ENCODE peak calls at places on chromosomes 3 and 15, in eight cellular contexts. One of them, this sample, is unnamed.

GRCh38 chr15:75669191-75669878 is 21.6 kb downstream of the SNX33 start:
- DNase-seq in activated naive CD4-positive, alpha-beta T cell treated with Interleukin-2 at 50 U/mL for 16 hours: no peak
- DNase-seq in activated T-cell treated with anti-CD3 and anti-CD28 coated beads for 1 hour: no peak
- DNase-seq in adrenal gland: no peak
- DNase-seq in brain microvascular endothelial cell: no peak
- DNase-seq in AG20443: no peak
- DNase-seq in AG10803: peak; percentile 30
- DNase-seq in germinal center: no peak
- DNase-seq in this sample: no peak

GRCh38 chr15:34318277-34319079 is 19.1 kb downstream of the SLC12A6 start:
- DNase-seq in activated naive CD4-positive, alpha-beta T cell treated with Interleukin-2 at 50 U/mL for 16 hours: no peak
- DNase-seq in activated T-cell treated with anti-CD3 and anti-CD28 coated beads for 1 hour: no peak
- DNase-seq in adrenal gland: peak; percentile 73
- DNase-seq in brain microvascular endothelial cell: no peak
- DNase-seq in AG20443: peak; percentile 81
- DNase-seq in AG10803: peak; percentile 71
- DNase-seq in germinal center: peak; percentile 16
- DNase-seq in this sample: no peak

GRCh38 chr3:101888653-101889052 is 39.3 kb downstream of the NFKBIZ start:
- DNase-seq in activated naive CD4-positive, alpha-beta T cell treated with Interleukin-2 at 50 U/mL for 16 hours: no peak
- DNase-seq in activated T-cell treated with anti-CD3 and anti-CD28 coated beads for 1 hour: no peak
- DNase-seq in adrenal gland: no peak
- DNase-seq in brain microvascular endothelial cell: no peak
- DNase-seq in AG20443: peak; percentile 26
- DNase-seq in AG10803: peak; percentile 13
- DNase-seq in germinal center: no peak
- DNase-seq in this sample: no peak

GRCh38 chr3:75396316-75396802 is 267.8 kb upstream of the FRG2C start:
- DNase-seq in activated naive CD4-positive, alpha-beta T cell treated with Interleukin-2 at 50 U/mL for 16 hours: no peak
- DNase-seq in activated T-cell treated with anti-CD3 and anti-CD28 coated beads for 1 hour: no peak
- DNase-seq in adrenal gland: no peak
- DNase-seq in brain microvascular endothelial cell: no peak
- DNase-seq in AG20443: peak; percentile 30
- DNase-seq in AG10803: no peak
- DNase-seq in germinal center: no peak
- DNase-seq in this sample: no peak

GRCh38 chr3:85853805-85854204 is 895.0 kb downstream of the CADM2 start:
- DNase-seq in activated naive CD4-positive, alpha-beta T cell treated with Interleukin-2 at 50 U/mL for 16 hours: no peak
- DNase-seq in activated T-cell treated with anti-CD3 and anti-CD28 coated beads for 1 hour: no peak
- DNase-seq in adrenal gland: no peak
- DNase-seq in brain microvascular endothelial cell: no peak
- DNase-seq in AG20443: no peak
- DNase-seq in AG10803: no peak
- DNase-seq in germinal center: no peak
- DNase-seq in this sample: no peak

GRCh38 chr15:84631706-84632272 is 22.3 kb downstream of the WDR73 start:
- DNase-seq in activated naive CD4-positive, alpha-beta T cell treated with Interleukin-2 at 50 U/mL for 16 hours: no peak
- DNase-seq in activated T-cell treated with anti-CD3 and anti-CD28 coated beads for 1 hour: no peak
- DNase-seq in adrenal gland: no peak
- DNase-seq in brain microvascular endothelial cell: no peak
- DNase-seq in AG20443: no peak
- DNase-seq in AG10803: peak; percentile 20
- DNase-seq in germinal center: no peak
- DNase-seq in this sample: no peak

GRCh38 chr3:159763466-159764210 is 225.0 kb upstream of the IL12A start:
- DNase-seq in activated naive CD4-positive, alpha-beta T cell treated with Interleukin-2 at 50 U/mL for 16 hours: no peak
- DNase-seq in activated T-cell treated with anti-CD3 and anti-CD28 coated beads for 1 hour: no peak
- DNase-seq in adrenal gland: peak; percentile 28
- DNase-seq in brain microvascular endothelial cell: peak; percentile 91
- DNase-seq in AG20443: peak; percentile 90
- DNase-seq in AG10803: peak; percentile 83
- DNase-seq in germinal center: peak; percentile 75
- DNase-seq in this sample: no peak

GRCh38 chr3:159340877-159341500 is 539.1 kb downstream of the MFSD1 start:
- DNase-seq in activated naive CD4-positive, alpha-beta T cell treated with Interleukin-2 at 50 U/mL for 16 hours: no peak
- DNase-seq in activated T-cell treated with anti-CD3 and anti-CD28 coated beads for 1 hour: no peak
- DNase-seq in adrenal gland: no peak
- DNase-seq in brain microvascular endothelial cell: no peak
- DNase-seq in AG20443: no peak
- DNase-seq in AG10803: no peak
- DNase-seq in germinal center: no peak
- DNase-seq in this sample: no peak

GRCh38 chr3:12165909-12166308 is 7.2 kb upstream of the TIMP4 start:
- DNase-seq in activated naive CD4-positive, alpha-beta T cell treated with Interleukin-2 at 50 U/mL for 16 hours: no peak
- DNase-seq in activated T-cell treated with anti-CD3 and anti-CD28 coated beads for 1 hour: no peak
- DNase-seq in adrenal gland: no peak
- DNase-seq in brain microvascular endothelial cell: no peak
- DNase-seq in AG20443: no peak
- DNase-seq in AG10803: no peak
- DNase-seq in germinal center: no peak
- DNase-seq in this sample: no peak

GRCh38 chr15:32838820-32839219 is 121.0 kb downstream of the GREM1 start:
- DNase-seq in activated naive CD4-positive, alpha-beta T cell treated with Interleukin-2 at 50 U/mL for 16 hours: no peak
- DNase-seq in activated T-cell treated with anti-CD3 and anti-CD28 coated beads for 1 hour: no peak
- DNase-seq in adrenal gland: peak; percentile 17
- DNase-seq in brain microvascular endothelial cell: peak; percentile 85
- DNase-seq in AG20443: peak; percentile 82
- DNase-seq in AG10803: peak; percentile 99
- DNase-seq in germinal center: no peak
- DNase-seq in this sample: no peak

GRCh38 chr3:170330366-170330765 is 27.1 kb upstream of the SKIL start:
- DNase-seq in activated naive CD4-positive, alpha-beta T cell treated with Interleukin-2 at 50 U/mL for 16 hours: no peak
- DNase-seq in activated T-cell treated with anti-CD3 and anti-CD28 coated beads for 1 hour: no peak
- DNase-seq in adrenal gland: peak; percentile 37
- DNase-seq in brain microvascular endothelial cell: peak; percentile 44
- DNase-seq in AG20443: peak; percentile 43
- DNase-seq in AG10803: peak; percentile 19
- DNase-seq in germinal center: no peak
- DNase-seq in this sample: no peak

GRCh38 chr15:97545799-97546198 is 414.7 kb upstream of the ARRDC4 start:
- DNase-seq in activated naive CD4-positive, alpha-beta T cell treated with Interleukin-2 at 50 U/mL for 16 hours: no peak
- DNase-seq in activated T-cell treated with anti-CD3 and anti-CD28 coated beads for 1 hour: no peak
- DNase-seq in adrenal gland: no peak
- DNase-seq in brain microvascular endothelial cell: no peak
- DNase-seq in AG20443: no peak
- DNase-seq in AG10803: no peak
- DNase-seq in germinal center: no peak
- DNase-seq in this sample: no peak

GRCh38 chr15:81111510-81112375 is 22.3 kb upstream of the CFAP161 start:
- DNase-seq in activated naive CD4-positive, alpha-beta T cell treated with Interleukin-2 at 50 U/mL for 16 hours: no peak
- DNase-seq in activated T-cell treated with anti-CD3 and anti-CD28 coated beads for 1 hour: no peak
- DNase-seq in adrenal gland: no peak
- DNase-seq in brain microvascular endothelial cell: no peak
- DNase-seq in AG20443: no peak
- DNase-seq in AG10803: peak; percentile 52
- DNase-seq in germinal center: no peak
- DNase-seq in this sample: no peak

GRCh38 chr15:48904758-48905157 is 26.8 kb downstream of the EID1 start:
- DNase-seq in activated naive CD4-positive, alpha-beta T cell treated with Interleukin-2 at 50 U/mL for 16 hours: no peak
- DNase-seq in activated T-cell treated with anti-CD3 and anti-CD28 coated beads for 1 hour: no peak
- DNase-seq in adrenal gland: no peak
- DNase-seq in brain microvascular endothelial cell: no peak
- DNase-seq in AG20443: no peak
- DNase-seq in AG10803: no peak
- DNase-seq in germinal center: no peak
- DNase-seq in this sample: no peak

GRCh38 chr3:12178091-12178820 is 19.5 kb upstream of the TIMP4 start:
- DNase-seq in activated naive CD4-positive, alpha-beta T cell treated with Interleukin-2 at 50 U/mL for 16 hours: no peak
- DNase-seq in activated T-cell treated with anti-CD3 and anti-CD28 coated beads for 1 hour: no peak
- DNase-seq in adrenal gland: peak; percentile 71
- DNase-seq in brain microvascular endothelial cell: peak; percentile 49
- DNase-seq in AG20443: peak; percentile 45
- DNase-seq in AG10803: peak; percentile 43
- DNase-seq in germinal center: no peak
- DNase-seq in this sample: no peak

GRCh38 chr15:26773917-26774316 is 1.1 kb upstream of the GABRB3 start:
- DNase-seq in activated naive CD4-positive, alpha-beta T cell treated with Interleukin-2 at 50 U/mL for 16 hours: no peak
- DNase-seq in activated T-cell treated with anti-CD3 and anti-CD28 coated beads for 1 hour: no peak
- DNase-seq in adrenal gland: no peak
- DNase-seq in brain microvascular endothelial cell: no peak
- DNase-seq in AG20443: no peak
- DNase-seq in AG10803: no peak
- DNase-seq in germinal center: no peak
- DNase-seq in this sample: no peak

GRCh38 chr3:63864008-63864871 is 573 bp downstream of the ATXN7 start:
- DNase-seq in activated naive CD4-positive, alpha-beta T cell treated with Interleukin-2 at 50 U/mL for 16 hours: peak; percentile 46
- DNase-seq in activated T-cell treated with anti-CD3 and anti-CD28 coated beads for 1 hour: peak; percentile 12
- DNase-seq in adrenal gland: peak; percentile 50
- DNase-seq in brain microvascular endothelial cell: no peak
- DNase-seq in AG20443: peak; percentile 53
- DNase-seq in AG10803: no peak
- DNase-seq in germinal center: peak; percentile 57
- DNase-seq in this sample: peak; percentile 20

GRCh38 chr3:31253782-31254181 is 278.9 kb upstream of the STT3B start:
- DNase-seq in activated naive CD4-positive, alpha-beta T cell treated with Interleukin-2 at 50 U/mL for 16 hours: no peak
- DNase-seq in activated T-cell treated with anti-CD3 and anti-CD28 coated beads for 1 hour: no peak
- DNase-seq in adrenal gland: no peak
- DNase-seq in brain microvascular endothelial cell: no peak
- DNase-seq in AG20443: no peak
- DNase-seq in AG10803: peak; percentile 61
- DNase-seq in germinal center: no peak
- DNase-seq in this sample: no peak

GRCh38 chr3:134449277-134449676 is 36.5 kb downstream of the ANAPC13 start:
- DNase-seq in activated naive CD4-positive, alpha-beta T cell treated with Interleukin-2 at 50 U/mL for 16 hours: no peak
- DNase-seq in activated T-cell treated with anti-CD3 and anti-CD28 coated beads for 1 hour: no peak
- DNase-seq in adrenal gland: peak; percentile 40
- DNase-seq in brain microvascular endothelial cell: peak; percentile 54
- DNase-seq in AG20443: peak; percentile 47
- DNase-seq in AG10803: no peak
- DNase-seq in germinal center: no peak
- DNase-seq in this sample: no peak

GRCh38 chr3:107452436-107452835 is 70.3 kb upstream of the BBX start:
- DNase-seq in activated naive CD4-positive, alpha-beta T cell treated with Interleukin-2 at 50 U/mL for 16 hours: no peak
- DNase-seq in activated T-cell treated with anti-CD3 and anti-CD28 coated beads for 1 hour: no peak
- DNase-seq in adrenal gland: no peak
- DNase-seq in brain microvascular endothelial cell: peak; percentile 9
- DNase-seq in AG20443: no peak
- DNase-seq in AG10803: peak; percentile 32
- DNase-seq in germinal center: no peak
- DNase-seq in this sample: no peak

GRCh38 chr15:77031376-77032050 is 36.6 kb downstream of the PSTPIP1 start:
- DNase-seq in activated naive CD4-positive, alpha-beta T cell treated with Interleukin-2 at 50 U/mL for 16 hours: peak; percentile 4
- DNase-seq in activated T-cell treated with anti-CD3 and anti-CD28 coated beads for 1 hour: no peak
- DNase-seq in adrenal gland: no peak
- DNase-seq in brain microvascular endothelial cell: no peak
- DNase-seq in AG20443: no peak
- DNase-seq in AG10803: no peak
- DNase-seq in germinal center: peak; percentile 52
- DNase-seq in this sample: no peak

GRCh38 chr3:151962891-151963290 is 89.4 kb downstream of the SUCNR1 start:
- DNase-seq in activated naive CD4-positive, alpha-beta T cell treated with Interleukin-2 at 50 U/mL for 16 hours: no peak
- DNase-seq in activated T-cell treated with anti-CD3 and anti-CD28 coated beads for 1 hour: no peak
- DNase-seq in adrenal gland: no peak
- DNase-seq in brain microvascular endothelial cell: no peak
- DNase-seq in AG20443: no peak
- DNase-seq in AG10803: peak; percentile 34
- DNase-seq in germinal center: no peak
- DNase-seq in this sample: no peak

GRCh38 chr3:179949428-179949827 is 87.3 kb downstream of the PEX5L start:
- DNase-seq in activated naive CD4-positive, alpha-beta T cell treated with Interleukin-2 at 50 U/mL for 16 hours: no peak
- DNase-seq in activated T-cell treated with anti-CD3 and anti-CD28 coated beads for 1 hour: no peak
- DNase-seq in adrenal gland: no peak
- DNase-seq in brain microvascular endothelial cell: no peak
- DNase-seq in AG20443: no peak
- DNase-seq in AG10803: no peak
- DNase-seq in germinal center: no peak
- DNase-seq in this sample: no peak

GRCh38 chr3:156518726-156519125 is 36.2 kb downstream of the SSR3 start:
- DNase-seq in activated naive CD4-positive, alpha-beta T cell treated with Interleukin-2 at 50 U/mL for 16 hours: no peak
- DNase-seq in activated T-cell treated with anti-CD3 and anti-CD28 coated beads for 1 hour: no peak
- DNase-seq in adrenal gland: no peak
- DNase-seq in brain microvascular endothelial cell: no peak
- DNase-seq in AG20443: peak; percentile 36
- DNase-seq in AG10803: peak; percentile 53
- DNase-seq in germinal center: no peak
- DNase-seq in this sample: no peak

This sample was measured in T follicular helper cell.